ENCODE peak calls at places on chromosomes 5 and 9, in six cellular contexts. M is mammary epithelial cell; E is transverse colon; O is CD8-positive, alpha-beta T cell; W is omental fat pad; G is uterus. P is an unnamed sample.
A peak's percentile ranks its signal among the peaks of the same experiment; 100 is the strongest.

GRCh38 chr5:143124593-143124992 is 278.9 kb downstream of the NR3C1 start:
- DNase-seq in E (no peak), W (no peak), G (no peak), M (no peak), O (no peak), P (no peak)

GRCh38 chr5:138623053-138623452 is 47.9 kb upstream of the HSPA9 start:
- DNase-seq in W (no peak), G (peak; percentile 77), E (no peak), O (no peak), M (no peak), P (no peak)

GRCh38 chr5:135342227-135342859 is 56.7 kb downstream of the MACROH2A1 start:
- DNase-seq in M (no peak), O (no peak), G (no peak), W (no peak), E (no peak), P (no peak)

GRCh38 chr5:178329331-178329730 is 96.7 kb upstream of the PHYKPL start:
- DNase-seq in O (no peak), W (no peak), E (no peak), M (no peak), G (no peak), P (no peak)

GRCh38 chr5:5665225-5666075 is 243.0 kb downstream of the ICE1 start:
- DNase-seq in E (no peak), G (no peak), W (no peak), M (no peak), O (no peak), P (no peak)

GRCh38 chr5:62489471-62489870 is 76.9 kb downstream of the IPO11 start:
- DNase-seq in W (no peak), G (no peak), E (no peak), O (no peak), M (no peak), P (no peak)

GRCh38 chr9:98484218-98484617 is 224.5 kb downstream of the GABBR2 start:
- DNase-seq in W (no peak), M (no peak), O (no peak), G (no peak), E (no peak), P (no peak)

GRCh38 chr5:180649297-180650039 is at the start of gene FLT4:
- DNase-seq in O (no peak), M (no peak), E (no peak), G (peak; percentile 7), W (no peak), P (no peak)

GRCh38 chr9:114112325-114112724 is 13.2 kb upstream of the KIF12 start:
- DNase-seq in M (no peak), W (no peak), O (no peak), E (no peak), G (no peak), P (no peak)

GRCh38 chr5:108472237-108472636 is 90.3 kb upstream of the FBXL17 start:
- DNase-seq in E (no peak), O (no peak), G (no peak), W (no peak), M (no peak), P (no peak)

GRCh38 chr9:122159026-122159924 is at the start of the genes MORN5 and NDUFA8:
- DNase-seq in G (peak; percentile 98), W (peak; percentile 95), E (peak; percentile 97), O (peak; percentile 96), M (peak; percentile 92), P (peak; percentile 97)
- TF ChIP-seq CTCF in G (no peak), W (no peak), E (no peak), O (no peak), M (peak; percentile 7), P (no peak)

DNA sequence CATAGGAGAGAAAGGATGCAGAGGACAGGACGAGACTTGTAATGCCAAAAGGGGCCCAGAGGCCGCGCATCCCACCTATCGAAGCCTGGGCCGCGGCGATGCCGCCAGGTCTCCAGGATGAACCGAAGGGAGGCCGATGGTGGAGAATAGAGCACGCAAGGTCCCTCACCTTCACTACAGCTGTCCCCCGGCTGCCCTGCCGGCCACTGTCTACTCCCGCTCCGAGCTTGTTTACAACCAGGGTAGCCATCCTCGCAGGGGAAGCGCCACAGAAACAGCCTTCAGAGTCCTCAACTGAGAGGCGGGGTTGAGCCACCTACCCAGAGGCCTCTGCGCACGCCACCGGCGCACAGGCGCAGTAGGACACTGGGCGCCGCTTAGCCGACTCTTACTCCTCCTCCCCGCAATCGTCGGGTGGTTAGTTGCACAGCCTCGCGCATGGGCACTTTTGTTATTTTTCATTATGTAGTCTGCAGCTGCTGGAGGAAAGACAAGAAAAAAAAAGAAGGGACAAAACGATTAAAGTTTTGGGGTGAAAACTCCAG is at the start of gene TRIM23:
- DNase-seq in W (peak; percentile 55), M (peak; percentile 92), E (peak; percentile 93), G (peak; percentile 90), O (peak; percentile 92), P (peak; percentile 81)
- TF ChIP-seq CTCF in W (no peak), M (no peak), E (no peak), G (no peak), O (peak; percentile 6), P (no peak)

GRCh38 chr9:12813960-12814876 is 39.4 kb downstream of the LURAP1L start:
- DNase-seq in E (peak; percentile 69), W (no peak), G (peak; percentile 41), M (peak; percentile 99), O (no peak), P (no peak)
- TF ChIP-seq CTCF in E (peak; percentile 71), W (no peak), G (peak; percentile 14), M (peak; percentile 39), O (no peak), P (no peak)

GRCh38 chr5:9555961-9556360 is 10.1 kb upstream of the SEMA5A start:
- DNase-seq in E (no peak), G (no peak), M (no peak), W (no peak), O (no peak), P (no peak)

GRCh38 chr5:9558319-9558965 is 12.6 kb upstream of the SEMA5A start:
- DNase-seq in G (no peak), M (no peak), O (no peak), E (peak; percentile 66), W (no peak), P (no peak)

GRCh38 chr5:9557696-9558095 is 11.8 kb upstream of the SEMA5A start:
- DNase-seq in M (peak; percentile 65), O (no peak), E (no peak), G (no peak), W (no peak), P (no peak)

GRCh38 chr5:9562101-9562500 is 16.2 kb upstream of the SEMA5A start:
- DNase-seq in W (no peak), G (no peak), O (no peak), M (no peak), E (no peak), P (no peak)

GRCh38 chr5:9559965-9560364 is 14.1 kb upstream of the SEMA5A start:
- DNase-seq in W (no peak), M (no peak), G (no peak), E (no peak), O (no peak), P (no peak)
- TF ChIP-seq CTCF in W (no peak), M (no peak), G (no peak), E (no peak), O (no peak), P (no peak)

GRCh38 chr5:56838409-56839039 is 23.2 kb downstream of the MAP3K1 start:
- DNase-seq in M (peak; percentile 58), W (no peak), O (no peak), G (no peak), E (no peak), P (no peak)
- TF ChIP-seq CTCF in M (peak; percentile 57), W (no peak), O (peak; percentile 60), G (peak; percentile 57), E (peak; percentile 56), P (no peak)

DNA sequence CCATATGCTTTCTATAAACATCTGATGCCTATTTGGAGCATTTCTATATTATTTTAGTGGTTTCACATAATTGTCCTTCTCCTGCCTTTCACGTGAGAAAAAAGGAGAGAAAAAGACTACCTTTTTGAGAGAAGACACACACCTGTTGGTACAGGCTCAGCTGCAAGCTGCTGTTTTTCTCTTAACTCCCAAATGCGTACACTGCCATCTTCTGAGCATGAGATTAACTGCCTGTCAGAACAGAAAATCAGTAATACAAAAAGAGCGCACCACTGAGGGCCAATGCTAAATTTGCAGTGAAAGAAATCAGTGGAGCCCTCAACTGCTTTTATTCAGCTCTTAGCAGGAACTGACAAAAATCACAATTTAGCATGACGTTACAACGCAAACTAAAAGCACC is 54.9 kb downstream of the WDR41 start:
- DNase-seq in E (no peak), O (no peak), G (no peak), M (no peak), W (no peak), P (no peak)
- TF ChIP-seq CTCF in E (no peak), O (no peak), G (peak; percentile 27), M (peak; percentile 2), W (no peak), P (no peak)

GRCh38 chr9:90830977-90831376 is 29.4 kb downstream of the SYK start:
- DNase-seq in M (no peak), W (no peak), G (no peak), E (no peak), O (no peak), P (no peak)

GRCh38 chr9:90826326-90827020 is 24.9 kb downstream of the SYK start:
- DNase-seq in O (no peak), G (no peak), W (no peak), M (no peak), E (no peak), P (no peak)

GRCh38 chr9:90827181-90827866 is 25.7 kb downstream of the SYK start:
- DNase-seq in O (no peak), E (peak; percentile 39), W (no peak), G (no peak), M (no peak), P (no peak)

GRCh38 chr9:90832251-90832650 is 30.6 kb downstream of the SYK start:
- DNase-seq in W (no peak), E (no peak), M (no peak), O (no peak), G (no peak), P (no peak)

DNA sequence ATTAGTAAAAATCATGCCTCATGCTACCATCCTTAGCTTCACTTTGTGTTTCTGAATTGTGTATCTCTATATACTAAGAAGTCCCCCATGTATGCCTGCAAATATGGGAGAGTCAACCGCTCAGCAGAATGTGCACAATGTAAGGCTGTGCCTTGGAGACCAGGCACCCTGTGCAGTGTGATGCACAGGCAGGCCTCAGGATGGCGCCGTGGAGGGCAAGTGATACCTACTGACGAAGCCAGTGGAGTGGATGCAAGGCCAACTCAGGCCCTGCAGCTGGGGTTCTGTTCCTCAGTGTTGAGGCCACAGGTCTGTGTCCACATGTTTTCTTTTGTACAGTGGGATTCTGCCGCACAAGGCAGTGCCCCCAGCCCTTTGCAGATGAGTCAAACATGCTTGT is 28.4 kb downstream of the SYK start:
- DNase-seq in E (no peak), M (no peak), W (no peak), O (no peak), G (no peak), P (no peak)
- TF ChIP-seq CTCF in E (no peak), M (no peak), W (no peak), O (no peak), G (no peak), P (no peak)

P was measured in mesothelial cell of epicardium.